ENCODE peak calls at places on chromosomes 11 and 22, in five cellular contexts. S is kidney; B is left ventricle myocardium inferior; Z is CD4-positive, alpha-beta T cell; D is upper lobe of right lung. I is an unnamed sample.

GRCh38 chr11:96306600-96306932 is 36.4 kb downstream of the MAML2 start:
- DNase-seq in Z (no peak), D (no peak), B (no peak), S (no peak), I (no peak)

GRCh38 chr11:127003260-127003981 is 2.9 kb upstream of the KIRREL3 start:
- DNase-seq in D (no peak), B (no peak), S (peak), Z (no peak), I (peak)

GRCh38 chr11:61698173-61698965 is 18.2 kb downstream of the DAGLA start:
- DNase-seq in D (no peak), B (no peak), S (peak), Z (peak), I (peak)

GRCh38 chr11:27290261-27290660 is 72.8 kb downstream of the CCDC34 start:
- DNase-seq in Z (no peak), S (no peak), B (no peak), D (no peak), I (peak)

GRCh38 chr11:111331711-111332479 is 33.5 kb downstream of the POU2AF3 start:
- DNase-seq in D (no peak), S (no peak), Z (no peak), B (no peak), I (no peak)

GRCh38 chr22:19867617-19868016 is 12.9 kb upstream of the GNB1L start:
- DNase-seq in D (peak), Z (no peak), S (peak), B (peak), I (peak)

GRCh38 chr11:61752117-61752924 is at the start of gene MYRF:
- DNase-seq in D (peak), Z (peak), S (no peak), B (peak), I (peak)

GRCh38 chr22:47345025-47345424 is 582.6 kb downstream of the TBC1D22A start:
- DNase-seq in Z (no peak), S (no peak), B (no peak), D (no peak), I (no peak)

GRCh38 chr11:71505781-71506180 is 21.3 kb upstream of the KRTAP5-7 start:
- DNase-seq in D (peak), S (no peak), B (no peak), Z (no peak), I (no peak)

GRCh38 chr22:20506543-20507252 is 712 bp upstream of the MED15 start:
- DNase-seq in D (no peak), Z (no peak), B (no peak), S (no peak), I (no peak)

GRCh38 chr22:11616811-11617210 is 3911.2 kb upstream of the OR11H1 start:
- DNase-seq in S (peak), Z (no peak), B (no peak), D (no peak), I (no peak)

GRCh38 chr11:117327567-117328413 is at the start of gene CEP164:
- DNase-seq in S (peak), Z (peak), D (peak), B (peak), I (peak)
- H3K27ac ChIP-seq in S (peak), Z (peak), D (peak), B (peak), I (peak)

GRCh38 chr11:64017950-64018224 is 17.8 kb upstream of the FLRT1 start:
- DNase-seq in B (no peak), S (no peak), Z (no peak), D (no peak), I (no peak)
- H3K27ac ChIP-seq in B (no peak), S (no peak), Z (no peak), D (no peak), I (no peak)

GRCh38 chr11:109940816-109941215 is 152.4 kb upstream of the ZC3H12C start:
- DNase-seq in Z (no peak), B (no peak), S (no peak), D (no peak), I (no peak)
- H3K27ac ChIP-seq in Z (no peak), B (no peak), S (no peak), D (no peak), I (no peak)

GRCh38 chr11:46630237-46630636 is 12.9 kb downstream of the ATG13 start:
- DNase-seq in Z (no peak), S (no peak), B (no peak), D (no peak), I (no peak)

GRCh38 chr11:46632502-46632901 is 15.1 kb downstream of the ATG13 start:
- DNase-seq in D (no peak), Z (no peak), S (no peak), B (no peak), I (no peak)

GRCh38 chr11:46631676-46632075 is 14.3 kb downstream of the ATG13 start:
- DNase-seq in S (no peak), Z (no peak), B (no peak), D (no peak), I (no peak)

GRCh38 chr11:46635557-46636139 is 18.3 kb downstream of the ATG13 start:
- DNase-seq in Z (no peak), B (no peak), S (no peak), D (no peak), I (no peak)

GRCh38 chr11:46633291-46634217 is 16.2 kb downstream of the ATG13 start:
- DNase-seq in S (no peak), Z (no peak), D (peak), B (no peak), I (no peak)
- H3K27ac ChIP-seq in S (no peak), Z (no peak), D (no peak), B (no peak), I (no peak)